ENCODE peak calls at places on chromosomes 1 and 21, in ten cellular contexts. I, T, S, D, B, O, Y, F, E and X are unnamed samples.

GRCh38 chr21:31880816-31881215 is 8.0 kb downstream of the HUNK start:
- DNase-seq in I (no peak), T (no peak), S (no peak), D (no peak), B (no peak), O (no peak), Y (no peak), F (no peak), E (no peak), X (no peak)

GRCh38 chr1:235919127-235919796 is 52.6 kb upstream of the LYST start:
- DNase-seq in I (no peak), T (no peak), S (peak), D (no peak), B (no peak), O (no peak), Y (no peak), F (no peak), E (no peak), X (no peak)

GRCh38 chr1:74714429-74715362 is 18.2 kb downstream of the CRYZ start:
- DNase-seq in I (no peak), T (no peak), S (no peak), D (no peak), B (no peak), O (no peak), Y (no peak), F (no peak), E (no peak), X (no peak)

GRCh38 chr1:208201241-208201640 is 42.9 kb downstream of the PLXNA2 start:
- DNase-seq in I (no peak), T (peak), S (peak), D (peak), B (peak), O (no peak), Y (peak), F (peak), E (no peak), X (no peak)

GRCh38 chr1:189627427-189627826 is 850.2 kb downstream of the BRINP3 start:
- DNase-seq in I (no peak), T (no peak), S (no peak), D (no peak), B (no peak), O (no peak), Y (no peak), F (no peak), E (no peak), X (no peak)

GRCh38 chr1:11064942-11065341 is 5.1 kb upstream of the SRM start:
- DNase-seq in I (no peak), T (no peak), S (no peak), D (no peak), B (no peak), O (no peak), Y (no peak), F (no peak), E (no peak), X (no peak)

GRCh38 chr1:61853545-61853944 is 111.3 kb downstream of the PATJ start:
- DNase-seq in I (no peak), T (peak), S (peak), D (peak), B (no peak), O (no peak), Y (no peak), F (peak), E (no peak), X (no peak)

GRCh38 chr1:240621249-240621648 is 9.3 kb upstream of the GREM2 start:
- DNase-seq in I (no peak), T (no peak), S (no peak), D (peak), B (no peak), O (no peak), Y (no peak), F (peak), E (no peak), X (no peak)

GRCh38 chr1:41795205-41795762 is 123.4 kb downstream of the HIVEP3 start:
- DNase-seq in I (no peak), T (peak), S (peak), D (peak), B (no peak), O (no peak), Y (peak), F (peak), E (no peak), X (no peak)

GRCh38 chr1:241536383-241536782 is 4.2 kb downstream of the KMO start:
- DNase-seq in I (no peak), T (no peak), S (peak), D (no peak), B (no peak), O (no peak), Y (no peak), F (no peak), E (no peak), X (no peak)